ENCODE peak calls at places on chromosomes 11 and 22, in seven cellular contexts. Z is endothelial cell of umbilical vein; P is nephron progenitor cell; S is ACHN; O is NCI-H1417; G is activated T-cell treated with anti-CD3 and anti-CD28 coated beads, Interleukin-2, amount 50 U/mL, for 48 hours; R is AG09309. D is an unnamed sample.

GRCh38 chr11:65003282-65003681 is 6.5 kb upstream of the BATF2 start:
- DNase-seq in Z (no peak), S (no peak), R (no peak), O (no peak), G (no peak), P (peak), D (no peak)

GRCh38 chr11:67534070-67534679 is 10.9 kb upstream of the CABP2 start:
- DNase-seq in R (no peak), O (peak), Z (no peak), P (no peak), S (peak), G (no peak), D (no peak)

GRCh38 chr11:71505001-71505400 is 22.1 kb upstream of the KRTAP5-7 start:
- DNase-seq in Z (peak), P (no peak), G (no peak), R (no peak), S (no peak), O (no peak), D (no peak)

GRCh38 chr11:92796744-92797143 is 172.7 kb upstream of the MTNR1B start:
- DNase-seq in Z (no peak), G (no peak), S (no peak), O (no peak), R (no peak), P (no peak), D (no peak)

GRCh38 chr11:76667856-76668255 is 2.7 kb downstream of the LRRC32 start:
- DNase-seq in P (no peak), O (no peak), S (no peak), Z (no peak), G (no peak), R (no peak), D (no peak)

GRCh38 chr22:38034278-38034882 is 22.8 kb upstream of the PICK1 start:
- DNase-seq in Z (peak), S (peak), P (no peak), G (no peak), R (peak), O (no peak), D (peak)

GRCh38 chr11:111960916-111961315 is 23.8 kb downstream of the DIXDC1 start:
- DNase-seq in G (no peak), S (peak), Z (no peak), O (no peak), P (no peak), R (no peak), D (no peak)

GRCh38 chr22:17866127-17866526 is 91.9 kb upstream of the BID start:
- DNase-seq in R (no peak), G (no peak), Z (no peak), S (no peak), P (no peak), O (no peak), D (no peak)

GRCh38 chr22:31492151-31492550 is 2.5 kb upstream of the EIF4ENIF1 start:
- DNase-seq in S (no peak), G (no peak), P (no peak), O (no peak), Z (no peak), R (no peak), D (no peak)

GRCh38 chr11:125263268-125263790 is 98.8 kb downstream of the PKNOX2 start:
- DNase-seq in R (peak), P (peak), S (no peak), O (no peak), G (no peak), Z (peak), D (peak)

GRCh38 chr11:116853461-116854073 is 16.1 kb upstream of the APOA1 start:
- DNase-seq in Z (peak), R (peak), G (peak), O (no peak), S (peak), P (no peak), D (no peak)

GRCh38 chr11:75532200-75532972 is 6.6 kb upstream of the GDPD5 start:
- DNase-seq in O (peak), P (peak), R (no peak), S (peak), Z (peak), G (peak), D (peak)

GRCh38 chr11:32312206-32312817 is 123.0 kb downstream of the WT1 start:
- DNase-seq in P (no peak), O (no peak), S (no peak), R (no peak), G (no peak), Z (peak), D (no peak)

GRCh38 chr11:35303596-35304392 is 115.6 kb downstream of the SLC1A2 start:
- DNase-seq in O (no peak), S (no peak), Z (no peak), P (no peak), G (no peak), R (peak), D (peak)

GRCh38 chr11:27295928-27296327 is 67.1 kb downstream of the CCDC34 start:
- DNase-seq in Z (no peak), O (no peak), G (no peak), R (no peak), P (no peak), S (no peak), D (no peak)

GRCh38 chr11:131491503-131491902 is 121.1 kb downstream of the NTM start:
- DNase-seq in O (no peak), P (no peak), G (no peak), R (peak), S (no peak), Z (no peak), D (no peak)

GRCh38 chr11:102900346-102900745 is 25.6 kb upstream of the MMP12 start:
- DNase-seq in G (no peak), O (no peak), Z (no peak), S (no peak), P (no peak), R (no peak), D (no peak)

GRCh38 chr11:8841899-8842298 is 69.1 kb upstream of the AKIP1 start:
- DNase-seq in P (no peak), O (no peak), R (no peak), G (no peak), Z (peak), S (no peak), D (peak)

GRCh38 chr11:43845816-43846215 is 34.8 kb upstream of the ALKBH3 start:
- DNase-seq in O (no peak), G (no peak), Z (no peak), S (no peak), P (no peak), R (no peak), D (no peak)

GRCh38 chr22:50672471-50673230 is at the start of gene SHANK3:
- DNase-seq in S (no peak), P (no peak), O (no peak), G (no peak), R (no peak), Z (peak), D (no peak)

GRCh38 chr11:16739326-16739875 is 954 bp downstream of the C11orf58 start:
- DNase-seq in P (no peak), S (no peak), O (no peak), Z (peak), R (no peak), G (no peak), D (no peak)

GRCh38 chr11:61870429-61871039 is 20.8 kb downstream of the FADS3 start:
- DNase-seq in P (no peak), G (no peak), S (no peak), Z (no peak), O (no peak), R (no peak), D (no peak)

GRCh38 chr11:33454264-33454663 is 197.1 kb downstream of the HIPK3 start:
- DNase-seq in S (no peak), P (no peak), G (no peak), R (no peak), O (no peak), Z (no peak), D (no peak)

GRCh38 chr11:128709402-128709801 is 15.5 kb downstream of the FLI1 start:
- DNase-seq in Z (peak), O (no peak), R (peak), G (peak), P (no peak), S (no peak), D (peak)

GRCh38 chr11:2555376-2555775 is 110.6 kb downstream of the KCNQ1 start:
- DNase-seq in P (no peak), Z (no peak), G (no peak), S (no peak), R (no peak), O (no peak), D (no peak)

GRCh38 chr11:113553905-113554304 is 78.7 kb upstream of the DRD2 start:
- DNase-seq in O (no peak), S (peak), G (no peak), R (no peak), Z (no peak), P (no peak), D (no peak)

GRCh38 chr22:37485714-37486223 is 415 bp downstream of the MFNG start:
- DNase-seq in P (no peak), S (no peak), Z (peak), R (no peak), G (peak), O (no peak), D (no peak)

GRCh38 chr11:46743693-46744339 is 24.8 kb downstream of the F2 start:
- DNase-seq in R (no peak), P (no peak), S (no peak), Z (no peak), G (no peak), O (no peak), D (no peak)

GRCh38 chr11:33773399-33774355 is 643 bp downstream of the FBXO3 start:
- DNase-seq in R (no peak), G (peak), Z (peak), S (peak), O (peak), P (peak), D (peak)